ENCODE peak calls at places on chromosomes 1 and 21, in nine cellular contexts. N is pancreas, K is IMR-90, X is mammary epithelial cell, R is H7, Z is esophagus squamous epithelium, F is adrenal gland, I is heart right ventricle, V is sigmoid colon. Y is an unnamed sample.

GRCh38 chr1:181190362-181191035 is 102.0 kb downstream of the IER5 start:
- DNase-seq in V (no peak), N (no peak), F (no peak), Z (no peak), I (no peak), K (no peak), X (no peak), R (peak; percentile 50), Y (no peak)

GRCh38 chr1:156114919-156115513 is 505 bp downstream of the LMNA start:
- DNase-seq in V (no peak), X (peak; percentile 24), K (no peak), N (no peak), R (peak; percentile 84), F (peak; percentile 68), Z (no peak), I (no peak), Y (peak; percentile 57)

GRCh38 chr21:34072145-34073031 is 990 bp upstream of the MRPS6 start:
- DNase-seq in V (peak; percentile 79), R (no peak), F (peak; percentile 91), Z (no peak), K (no peak), N (peak; percentile 80), I (no peak), X (no peak), Y (peak; percentile 79)

GRCh38 chr1:154350383-154350782 is 25.1 kb downstream of the ATP8B2 start:
- DNase-seq in N (no peak), Z (no peak), I (no peak), V (no peak), F (no peak), X (no peak), K (no peak), R (peak; percentile 54), Y (no peak)

GRCh38 chr1:231781887-231782286 is 155.3 kb downstream of the DISC1 start:
- DNase-seq in K (no peak), F (no peak), V (no peak), Z (no peak), I (no peak), X (no peak), R (no peak), N (no peak), Y (no peak)

GRCh38 chr1:225834417-225835329 is 24.7 kb downstream of the EPHX1 start:
- DNase-seq in V (peak; percentile 94), X (no peak), R (no peak), K (peak; percentile 52), N (peak; percentile 56), I (peak; percentile 56), F (peak; percentile 86), Z (no peak), Y (peak; percentile 93)

GRCh38 chr21:38321568-38321967 is 64.8 kb downstream of the KCNJ15 start:
- DNase-seq in F (no peak), N (no peak), Z (no peak), K (no peak), V (no peak), X (no peak), I (no peak), R (no peak), Y (no peak)

GRCh38 chr1:234262754-234263105 is 110.5 kb upstream of the COA6 start:
- DNase-seq in N (peak; percentile 86), V (no peak), I (no peak), Z (no peak), F (peak; percentile 55), X (no peak), K (peak; percentile 19), R (no peak), Y (peak; percentile 61)

GRCh38 chr1:216238844-216239243 is 184.4 kb downstream of the USH2A start:
- DNase-seq in K (no peak), R (no peak), N (no peak), X (no peak), F (no peak), V (no peak), I (no peak), Z (no peak), Y (no peak)

GRCh38 chr21:21188513-21189188 is 190.4 kb downstream of the NCAM2 start:
- DNase-seq in I (no peak), X (no peak), K (no peak), Z (no peak), V (no peak), N (no peak), F (no peak), R (no peak), Y (no peak)

GRCh38 chr1:212718499-212718898 is 18.9 kb upstream of the BATF3 start:
- DNase-seq in F (no peak), R (no peak), N (no peak), V (no peak), Z (no peak), X (no peak), I (no peak), K (peak; percentile 43), Y (no peak)

GRCh38 chr1:29672416-29672815 is 436.1 kb downstream of the PTPRU start:
- DNase-seq in X (no peak), K (no peak), Z (no peak), R (peak; percentile 2), V (no peak), I (no peak), F (peak; percentile 3), N (no peak), Y (no peak)

GRCh38 chr21:43292866-43293142 is 124.0 kb downstream of the CRYAA start:
- DNase-seq in R (no peak), N (no peak), K (no peak), Z (no peak), F (no peak), X (no peak), I (no peak), V (no peak), Y (no peak)

GRCh38 chr1:109253803-109254620 is 4.7 kb downstream of the CELSR2 start:
- DNase-seq in N (no peak), I (no peak), Z (no peak), X (no peak), F (no peak), R (peak; percentile 85), K (no peak), V (no peak), Y (peak; percentile 45)

GRCh38 chr1:40162791-40163441 is 1.7 kb downstream of the RLF start:
- DNase-seq in N (no peak), F (no peak), K (peak; percentile 52), X (peak; percentile 74), V (no peak), I (no peak), Z (no peak), R (peak; percentile 47), Y (no peak)

GRCh38 chr1:101181930-101182329 is 54.9 kb upstream of the S1PR1 start:
- DNase-seq in V (no peak), R (no peak), I (no peak), Z (no peak), N (no peak), X (no peak), K (peak; percentile 75), F (no peak), Y (peak; percentile 12)

GRCh38 chr1:48493970-48494769 is 22.2 kb upstream of the SPATA6 start:
- DNase-seq in K (peak; percentile 94), X (peak; percentile 78), Z (no peak), R (no peak), N (no peak), F (peak; percentile 79), V (peak; percentile 67), I (no peak), Y (peak; percentile 84)
- H3K4me3 ChIP-seq in K (no peak overlapping the region), X (no peak overlapping the region), Z (no peak overlapping the region), R (no peak overlapping the region), N (no peak overlapping the region), F (no peak overlapping the region), V (no peak overlapping the region), I (no peak overlapping the region), Y (no peak overlapping the region)

GRCh38 chr1:178898401-178898800 is 27.5 kb upstream of the ANGPTL1 start:
- DNase-seq in K (no peak), X (no peak), N (no peak), I (no peak), R (no peak), Z (no peak), V (no peak), F (no peak), Y (no peak)

GRCh38 chr1:178899402-178899801 is 28.5 kb upstream of the ANGPTL1 start:
- DNase-seq in R (no peak), I (no peak), F (no peak), Z (no peak), N (no peak), V (no peak), X (no peak), K (no peak), Y (no peak)

GRCh38 chr1:178895928-178896327 is 25.1 kb upstream of the ANGPTL1 start:
- DNase-seq in I (no peak), N (no peak), F (no peak), Z (no peak), V (no peak), X (no peak), K (no peak), R (no peak), Y (no peak)
- H3K36me3 ChIP-seq in I (no peaks in the 10 kb centered on the region), N (no peaks in the 10 kb centered on the region), F (no peaks in the 10 kb centered on the region), Z (no peaks in the 10 kb centered on the region), V (no peaks in the 10 kb centered on the region), X (peaks cover 2% of the 10 kb centered on the region), K (peaks cover 12% of the 10 kb centered on the region), R (no peaks in the 10 kb centered on the region), Y (peaks cover 77% of the 10 kb centered on the region)

DNA sequence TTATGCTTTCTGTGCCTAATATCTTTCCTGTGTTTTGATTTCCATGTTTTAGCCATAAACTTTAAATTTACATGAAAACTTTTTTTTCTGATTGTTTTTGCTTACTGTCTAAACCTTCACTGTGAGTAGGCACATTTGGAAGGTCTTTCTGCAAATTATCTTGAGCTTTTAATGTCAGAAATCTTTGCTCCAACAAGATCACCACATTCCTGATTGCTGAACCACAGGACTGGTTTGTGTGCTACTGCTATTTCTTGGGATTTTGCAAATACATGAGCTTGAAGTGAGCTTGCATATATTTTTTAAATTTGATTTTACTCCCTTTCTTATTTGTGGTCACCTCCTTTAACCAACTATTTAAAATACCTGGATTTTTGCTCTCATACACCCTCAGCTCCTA is 61.3 kb downstream of the PTBP2 start:
- DNase-seq in X (peak; percentile 2), N (no peak), F (no peak), K (peak; percentile 52), I (no peak), Z (no peak), R (no peak), V (no peak), Y (no peak)
- H3K27me3 ChIP-seq in X (no peaks in the 10 kb centered on the region), N (no peaks in the 10 kb centered on the region), F (no peaks in the 10 kb centered on the region), K (no peaks in the 10 kb centered on the region), I (no peaks in the 10 kb centered on the region), Z (no peaks in the 10 kb centered on the region), R (no peaks in the 10 kb centered on the region), V (no peaks in the 10 kb centered on the region), Y (no peaks in the 10 kb centered on the region)

GRCh38 chr1:3733603-3734591 is 18.4 kb upstream of the CCDC27 start:
- DNase-seq in V (no peak), K (no peak), R (peak; percentile 80), X (no peak), I (no peak), Z (no peak), N (no peak), F (no peak), Y (no peak)

GRCh38 chr1:3731951-3732746 is 20.1 kb upstream of the CCDC27 start:
- DNase-seq in X (no peak), V (no peak), R (peak; percentile 75), F (no peak), N (no peak), I (peak; percentile 15), K (no peak), Z (no peak), Y (no peak)

GRCh38 chr1:3731543-3731942 is 20.7 kb upstream of the CCDC27 start:
- DNase-seq in X (no peak), Z (no peak), R (no peak), K (no peak), I (peak; percentile 18), V (no peak), F (no peak), N (no peak), Y (no peak)

GRCh38 chr1:3734602-3735001 is 17.6 kb upstream of the CCDC27 start:
- DNase-seq in N (no peak), V (no peak), I (no peak), X (no peak), K (no peak), F (no peak), R (no peak), Z (no peak), Y (no peak)

GRCh38 chr1:3732747-3733602 is 19.3 kb upstream of the CCDC27 start:
- DNase-seq in I (no peak), V (no peak), R (peak; percentile 93), X (no peak), N (no peak), F (no peak), K (no peak), Z (no peak), Y (no peak)
- H3K4me3 ChIP-seq in I (no peak overlapping the region), V (no peak overlapping the region), R (peak overlapping the region; percentile 33), X (no peak overlapping the region), N (no peak overlapping the region), F (no peak overlapping the region), K (no peak overlapping the region), Z (no peak overlapping the region), Y (no peak overlapping the region)

Y was measured in MG63.